ENCODE peak calls at places on chromosomes 2 and 18, in four cellular contexts. One of them, this sample, is unnamed.

GRCh38 chr2:66849128-66849527 is 414.2 kb downstream of the MEIS1 start:
- DNase-seq in LoVo: no peak
- DNase-seq in activated naive CD4-positive, alpha-beta T cell treated with anti-CD3 and anti-CD28 coated beads for 36 hours: no peak
- DNase-seq in K562: no peak
- DNase-seq in this sample: no peak

GRCh38 chr18:30987479-30988241 is 54.9 kb downstream of the DSC3 start:
- DNase-seq in LoVo: peak
- DNase-seq in activated naive CD4-positive, alpha-beta T cell treated with anti-CD3 and anti-CD28 coated beads for 36 hours: no peak
- DNase-seq in K562: peak
- DNase-seq in this sample: no peak

GRCh38 chr2:27497288-27497627 is 619 bp downstream of the GCKR start:
- DNase-seq in LoVo: no peak
- DNase-seq in activated naive CD4-positive, alpha-beta T cell treated with anti-CD3 and anti-CD28 coated beads for 36 hours: no peak
- DNase-seq in K562: no peak
- DNase-seq in this sample: no peak

GRCh38 chr2:219530048-219530963 is 13.3 kb downstream of the CHPF start:
- DNase-seq in activated naive CD4-positive, alpha-beta T cell treated with anti-CD3 and anti-CD28 coated beads for 36 hours: peak
- DNase-seq in K562: peak
- DNase-seq in LoVo: peak
- DNase-seq in this sample: peak

GRCh38 chr2:230319211-230319862 is 7.7 kb upstream of the SP140L start:
- DNase-seq in LoVo: no peak
- DNase-seq in activated naive CD4-positive, alpha-beta T cell treated with anti-CD3 and anti-CD28 coated beads for 36 hours: peak
- DNase-seq in K562: no peak
- DNase-seq in this sample: no peak

GRCh38 chr18:34794346-34794745 is 84.2 kb downstream of the DTNA start:
- DNase-seq in LoVo: no peak
- DNase-seq in activated naive CD4-positive, alpha-beta T cell treated with anti-CD3 and anti-CD28 coated beads for 36 hours: no peak
- DNase-seq in K562: no peak
- DNase-seq in this sample: no peak

GRCh38 chr2:44120428-44120827 is 48.2 kb upstream of the PPM1B start:
- DNase-seq in K562: no peak
- DNase-seq in activated naive CD4-positive, alpha-beta T cell treated with anti-CD3 and anti-CD28 coated beads for 36 hours: peak
- DNase-seq in LoVo: peak
- DNase-seq in this sample: no peak

GRCh38 chr2:212957624-212958023 is 193.8 kb downstream of the IKZF2 start:
- DNase-seq in LoVo: no peak
- DNase-seq in K562: no peak
- DNase-seq in activated naive CD4-positive, alpha-beta T cell treated with anti-CD3 and anti-CD28 coated beads for 36 hours: no peak
- DNase-seq in this sample: no peak

GRCh38 chr2:109721117-109721504 is 73.0 kb upstream of the RGPD5 start:
- DNase-seq in LoVo: no peak
- DNase-seq in K562: no peak
- DNase-seq in activated naive CD4-positive, alpha-beta T cell treated with anti-CD3 and anti-CD28 coated beads for 36 hours: no peak
- DNase-seq in this sample: no peak

GRCh38 chr2:217650716-217651360 is 352.0 kb downstream of the TNS1 start:
- DNase-seq in K562: peak
- DNase-seq in LoVo: peak
- DNase-seq in activated naive CD4-positive, alpha-beta T cell treated with anti-CD3 and anti-CD28 coated beads for 36 hours: peak
- DNase-seq in this sample: peak

This sample was measured in SK-N-DZ.